ENCODE peak calls at places on chromosomes 2 and 18, in eight cellular contexts. J, D, B, R, P, M, C and A are unnamed samples.

GRCh38 chr2:209380278-209380677 is 43.6 kb upstream of the MAP2 start:
- DNase-seq in J (no peak), D (no peak), B (no peak), R (no peak), P (no peak), M (no peak), C (no peak), A (no peak)

GRCh38 chr2:39521876-39522517 is 84.9 kb upstream of the MAP4K3 start:
- DNase-seq in J (peak), D (no peak), B (no peak), R (no peak), P (no peak), M (no peak), C (no peak), A (no peak)

GRCh38 chr2:146228659-146229058 is 1616.2 kb upstream of the ACVR2A start:
- DNase-seq in J (no peak), D (no peak), B (no peak), R (no peak), P (no peak), M (no peak), C (no peak), A (no peak)

GRCh38 chr2:240812301-240812680 is 7.7 kb downstream of the KIF1A start:
- DNase-seq in J (no peak), D (no peak), B (no peak), R (peak), P (no peak), M (peak), C (peak), A (peak)

GRCh38 chr2:241932895-241933174 is 63.3 kb downstream of the RTP5 start:
- DNase-seq in J (no peak), D (no peak), B (no peak), R (no peak), P (no peak), M (no peak), C (no peak), A (no peak)

GRCh38 chr2:152544626-152545025 is 172.6 kb downstream of the PRPF40A start:
- DNase-seq in J (no peak), D (no peak), B (no peak), R (no peak), P (no peak), M (no peak), C (no peak), A (no peak)

GRCh38 chr2:8479298-8479697 is 202.6 kb upstream of the ID2 start:
- DNase-seq in J (no peak), D (peak), B (peak), R (no peak), P (no peak), M (no peak), C (no peak), A (no peak)

GRCh38 chr2:176827269-176827668 is 385.3 kb upstream of the HNRNPA3 start:
- DNase-seq in J (no peak), D (no peak), B (no peak), R (no peak), P (no peak), M (no peak), C (no peak), A (no peak)

GRCh38 chr2:105573910-105574655 is 170.6 kb upstream of the NCK2 start:
- DNase-seq in J (no peak), D (no peak), B (no peak), R (no peak), P (no peak), M (no peak), C (no peak), A (no peak)

GRCh38 chr18:31679133-31679731 is 5.1 kb downstream of the B4GALT6 start:
- DNase-seq in J (peak), D (no peak), B (no peak), R (no peak), P (no peak), M (no peak), C (no peak), A (no peak)

GRCh38 chr2:66432801-66433694 is 1.9 kb upstream of the MEIS1 start:
- DNase-seq in J (peak), D (peak), B (peak), R (no peak), P (peak), M (peak), C (peak), A (peak)
- TF ChIP-seq CTCF in J (no peak), D (no peak), B (no peak), R (no peak), P (peak), M (no peak), C (no peak), A (no peak)

GRCh38 chr2:125644257-125644656 is 1011.7 kb upstream of the GYPC start:
- DNase-seq in J (no peak), D (no peak), B (no peak), R (no peak), P (no peak), M (no peak), C (no peak), A (no peak)
- TF ChIP-seq CTCF in J (no peak), D (no peak), B (no peak), R (no peak), P (no peak), M (no peak), C (no peak), A (no peak)

GRCh38 chr2:162009543-162009942 is 64.5 kb downstream of the DPP4 start:
- DNase-seq in J (no peak), D (no peak), B (no peak), R (no peak), P (no peak), M (no peak), C (no peak), A (no peak)

GRCh38 chr2:162002623-162003200 is 71.3 kb downstream of the DPP4 start:
- DNase-seq in J (no peak), D (no peak), B (no peak), R (no peak), P (no peak), M (no peak), C (no peak), A (no peak)

GRCh38 chr2:162011718-162012564 is 62.1 kb downstream of the DPP4 start:
- DNase-seq in J (no peak), D (no peak), B (no peak), R (no peak), P (no peak), M (no peak), C (no peak), A (no peak)

GRCh38 chr2:162006326-162006725 is 67.7 kb downstream of the DPP4 start:
- DNase-seq in J (no peak), D (no peak), B (no peak), R (no peak), P (no peak), M (no peak), C (no peak), A (no peak)

GRCh38 chr2:162007447-162008040 is 66.5 kb downstream of the DPP4 start:
- DNase-seq in J (peak), D (no peak), B (no peak), R (no peak), P (no peak), M (no peak), C (no peak), A (no peak)
- TF ChIP-seq CTCF in J (peak), D (peak), B (peak), R (peak), P (peak), M (peak), C (peak), A (peak)

DNA sequence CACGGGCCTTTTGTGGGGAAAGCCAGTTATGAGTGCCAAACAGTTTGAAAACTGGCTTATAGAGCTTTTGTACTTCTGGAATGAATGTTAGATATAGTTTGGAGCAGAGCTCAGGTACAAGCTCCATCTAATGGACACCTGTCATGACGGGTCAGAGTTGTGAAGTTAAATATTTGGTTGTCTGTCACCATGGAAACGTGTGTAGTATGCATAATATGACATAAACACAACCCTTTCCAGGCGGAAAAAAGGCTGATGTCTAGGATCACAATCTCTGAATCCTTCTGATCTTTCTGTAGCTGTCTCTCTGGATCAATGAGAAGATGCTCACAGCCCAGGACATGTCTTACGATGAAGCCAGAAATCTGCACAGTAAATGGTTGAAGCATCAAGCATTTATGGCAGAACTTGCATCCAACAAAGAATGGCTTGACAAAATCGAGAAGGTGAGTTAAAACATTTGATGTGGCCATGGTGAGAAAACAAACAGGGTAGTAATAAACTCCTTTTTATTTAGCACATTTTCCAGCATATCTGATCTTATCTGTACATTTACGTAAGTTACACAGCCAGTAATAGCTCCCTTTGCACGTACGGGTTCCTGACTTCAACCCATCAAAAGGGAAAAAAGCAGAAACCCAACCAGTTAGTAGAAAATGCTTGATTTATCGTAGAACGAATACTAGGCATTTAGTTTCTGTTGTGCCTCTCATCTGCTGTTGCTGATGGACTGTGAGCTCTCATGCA is 80.6 kb upstream of the EML6 start:
- DNase-seq in J (no peak), D (no peak), B (no peak), R (no peak), P (no peak), M (no peak), C (no peak), A (no peak)
- TF ChIP-seq CTCF in J (no peak), D (no peak), B (no peak), R (no peak), P (no peak), M (no peak), C (no peak), A (no peak)